ENCODE peak calls at places on chromosomes 16 and 17, in four cellular contexts. One of them, this sample, is unnamed.
A peak's percentile ranks its signal among the peaks of the same experiment; 100 is the strongest.

GRCh38 chr16:1035066-1035415 is 37.5 kb upstream of the SSTR5 start:
- DNase-seq in IMR-90: no peak
- DNase-seq in H9: no peak
- DNase-seq in H1: no peak
- DNase-seq in this sample: no peak

GRCh38 chr16:85483424-85483823 is 129.7 kb upstream of the GSE1 start:
- DNase-seq in IMR-90: no peak
- DNase-seq in H9: no peak
- DNase-seq in H1: no peak
- DNase-seq in this sample: no peak

GRCh38 chr17:38663125-38663751 is 11.5 kb downstream of the EPOP start:
- DNase-seq in IMR-90: peak; percentile 29
- DNase-seq in H9: peak; percentile 98
- DNase-seq in H1: peak; percentile 83
- DNase-seq in this sample: peak; percentile 96

GRCh38 chr17:59365383-59365981 is 34.0 kb downstream of the YPEL2 start:
- DNase-seq in IMR-90: no peak
- DNase-seq in H9: no peak
- DNase-seq in H1: no peak
- DNase-seq in this sample: peak; percentile 83

GRCh38 chr17:34146440-34147043 is 108.5 kb upstream of the CCL2 start:
- DNase-seq in IMR-90: no peak
- DNase-seq in H9: peak; percentile 91
- DNase-seq in H1: no peak
- DNase-seq in this sample: peak; percentile 82

GRCh38 chr16:16021988-16022682 is 72.7 kb downstream of the ABCC1 start:
- DNase-seq in IMR-90: peak; percentile 97
- DNase-seq in H9: peak; percentile 60
- DNase-seq in H1: no peak
- DNase-seq in this sample: peak; percentile 87

GRCh38 chr17:77528516-77529327 is 388.0 kb downstream of the SEC14L1 start:
- DNase-seq in IMR-90: no peak
- DNase-seq in H9: peak; percentile 83
- DNase-seq in H1: no peak
- DNase-seq in this sample: peak; percentile 77

GRCh38 chr16:2769100-2769529 is 8.0 kb downstream of the ELOB start:
- DNase-seq in IMR-90: no peak
- DNase-seq in H9: no peak
- DNase-seq in H1: no peak
- DNase-seq in this sample: no peak

GRCh38 chr16:75105306-75106061 is 11.1 kb downstream of the LDHD start:
- DNase-seq in IMR-90: peak; percentile 37
- DNase-seq in H9: peak; percentile 24
- DNase-seq in H1: no peak
- DNase-seq in this sample: no peak

GRCh38 chr16:88010971-88011483 is 59.8 kb downstream of the BANP start:
- DNase-seq in IMR-90: no peak
- DNase-seq in H9: no peak
- DNase-seq in H1: no peak
- DNase-seq in this sample: no peak

GRCh38 chr17:81665205-81666091 is 957 bp downstream of the OXLD1 start:
- DNase-seq in IMR-90: peak; percentile 6
- DNase-seq in H9: peak; percentile 35
- DNase-seq in H1: no peak
- DNase-seq in this sample: peak; percentile 51

GRCh38 chr16:67215690-67216089 is 11.2 kb upstream of the TMEM208 start:
- DNase-seq in IMR-90: no peak
- DNase-seq in H9: peak; percentile 56
- DNase-seq in H1: no peak
- DNase-seq in this sample: peak; percentile 35

GRCh38 chr17:48618366-48618896 is 3.3 kb upstream of the HOXB8 start:
- DNase-seq in IMR-90: peak; percentile 79
- DNase-seq in H9: peak; percentile 93
- DNase-seq in H1: no peak
- DNase-seq in this sample: peak; percentile 86

GRCh38 chr16:2296662-2297505 is 29.0 kb upstream of the RNPS1 start:
- DNase-seq in IMR-90: no peak
- DNase-seq in H9: peak; percentile 71
- DNase-seq in H1: peak; percentile 38
- DNase-seq in this sample: peak; percentile 65

GRCh38 chr17:59002126-59002525 is 104.6 kb downstream of the TRIM37 start:
- DNase-seq in IMR-90: no peak
- DNase-seq in H9: no peak
- DNase-seq in H1: no peak
- DNase-seq in this sample: no peak

GRCh38 chr16:2370725-2371124 is 30.2 kb upstream of the ABCA3 start:
- DNase-seq in IMR-90: no peak
- DNase-seq in H9: no peak
- DNase-seq in H1: no peak
- DNase-seq in this sample: peak; percentile 58

GRCh38 chr16:79009911-79010310 is 590.6 kb downstream of the MAF start:
- DNase-seq in IMR-90: no peak
- DNase-seq in H9: no peak
- DNase-seq in H1: no peak
- DNase-seq in this sample: no peak

GRCh38 chr17:75352079-75352569 is 53.4 kb downstream of the GRB2 start:
- DNase-seq in IMR-90: no peak
- DNase-seq in H9: peak; percentile 83
- DNase-seq in H1: no peak
- DNase-seq in this sample: peak; percentile 65

GRCh38 chr16:11877374-11877773 is 26.0 kb upstream of the RSL1D1 start:
- DNase-seq in IMR-90: peak; percentile 43
- DNase-seq in H9: no peak
- DNase-seq in H1: no peak
- DNase-seq in this sample: no peak

GRCh38 chr16:77443834-77444460 is 9.1 kb upstream of the ADAMTS18 start:
- DNase-seq in IMR-90: no peak
- DNase-seq in H9: no peak
- DNase-seq in H1: no peak
- DNase-seq in this sample: no peak

GRCh38 chr16:75252946-75253911 is 1.8 kb upstream of the BCAR1 start:
- DNase-seq in IMR-90: peak; percentile 74
- DNase-seq in H9: peak; percentile 96
- DNase-seq in H1: peak; percentile 85
- DNase-seq in this sample: peak; percentile 99

GRCh38 chr17:42819939-42820535 is 4.0 kb downstream of the BECN1 start:
- DNase-seq in IMR-90: peak; percentile 37
- DNase-seq in H9: peak; percentile 89
- DNase-seq in H1: no peak
- DNase-seq in this sample: peak; percentile 91

GRCh38 chr17:17408236-17408794 is 68.5 kb upstream of the MED9 start:
- DNase-seq in IMR-90: peak; percentile 61
- DNase-seq in H9: no peak
- DNase-seq in H1: no peak
- DNase-seq in this sample: no peak

GRCh38 chr16:10756574-10756973 is 12.9 kb downstream of the NUBP1 start:
- DNase-seq in IMR-90: peak; percentile 62
- DNase-seq in H9: no peak
- DNase-seq in H1: no peak
- DNase-seq in this sample: no peak

GRCh38 chr16:10761388-10761787 is 17.7 kb downstream of the NUBP1 start:
- DNase-seq in IMR-90: no peak
- DNase-seq in H9: no peak
- DNase-seq in H1: no peak
- DNase-seq in this sample: no peak

GRCh38 chr16:10765772-10766171 is 22.1 kb downstream of the NUBP1 start:
- DNase-seq in IMR-90: no peak
- DNase-seq in H9: no peak
- DNase-seq in H1: no peak
- DNase-seq in this sample: no peak

GRCh38 chr16:10762336-10762995 is 18.8 kb downstream of the NUBP1 start:
- DNase-seq in IMR-90: no peak
- DNase-seq in H9: no peak
- DNase-seq in H1: no peak
- DNase-seq in this sample: no peak

DNA sequence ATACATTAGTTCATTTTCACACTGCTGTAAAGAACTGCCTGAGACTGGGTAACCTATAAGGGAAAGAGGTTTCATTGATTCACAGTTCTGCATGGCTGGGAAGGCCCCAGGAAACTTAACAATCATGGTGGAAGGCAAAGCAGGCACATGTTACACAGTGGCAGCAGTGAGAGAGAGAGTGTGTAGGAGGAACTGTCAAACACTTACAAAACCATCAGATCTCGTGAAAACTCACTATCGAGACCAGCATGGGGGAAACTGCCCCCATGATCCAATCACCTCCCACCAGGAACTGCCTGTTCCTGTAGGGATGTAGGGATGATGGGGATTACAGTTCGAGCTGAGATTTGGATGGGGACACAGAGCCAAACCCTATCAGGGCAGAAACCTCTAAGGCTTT is 17.2 kb downstream of the NUBP1 start:
- DNase-seq in IMR-90: no peak
- DNase-seq in H9: no peak
- DNase-seq in H1: no peak
- DNase-seq in this sample: no peak
- H3K4me2 ChIP-seq in IMR-90: no peak overlapping the region
- H3K4me2 ChIP-seq in H9: no peak overlapping the region
- H3K4me2 ChIP-seq in H1: no peak overlapping the region
- H3K4me2 ChIP-seq in this sample: no peak overlapping the region

DNA sequence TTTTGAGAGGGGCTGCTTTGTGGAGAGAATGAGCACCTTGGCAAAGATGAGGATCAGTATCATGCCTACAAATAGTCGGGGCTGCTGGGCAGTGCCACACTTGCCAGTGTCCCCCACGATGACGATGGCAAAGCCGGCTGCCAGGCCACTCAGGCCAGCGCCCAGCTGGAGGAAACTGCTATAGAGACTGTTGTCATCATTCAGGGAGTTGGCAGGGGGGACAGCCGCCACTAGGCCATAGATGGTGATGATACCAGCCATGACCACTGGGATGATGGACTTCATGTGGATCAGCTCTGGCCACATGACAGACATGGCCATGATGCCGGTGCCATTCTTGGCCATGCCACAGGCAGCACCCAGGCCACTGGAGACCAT is 23.8 kb downstream of the MINK1 start:
- DNase-seq in IMR-90: no peak
- DNase-seq in H9: no peak
- DNase-seq in H1: no peak
- DNase-seq in this sample: no peak
- H3K56ac ChIP-seq in IMR-90: no peak overlapping the region
- H3K56ac ChIP-seq in H9: no peak overlapping the region
- H3K56ac ChIP-seq in H1: no peak overlapping the region
- H3K56ac ChIP-seq in this sample: peak overlapping the region; percentile 2

GRCh38 chr17:2011421-2012371 is 13.4 kb downstream of the RTN4RL1 start:
- DNase-seq in IMR-90: no peak
- DNase-seq in H9: peak; percentile 77
- DNase-seq in H1: no peak
- DNase-seq in this sample: peak; percentile 58
- H3K4me2 ChIP-seq in IMR-90: peak overlapping the region; percentile 27
- H3K4me2 ChIP-seq in H9: no peak overlapping the region
- H3K4me2 ChIP-seq in H1: peak overlapping the region; percentile 40
- H3K4me2 ChIP-seq in this sample: no peak overlapping the region

GRCh38 chr17:6523809-6524355 is 32.5 kb downstream of the PITPNM3 start:
- DNase-seq in IMR-90: no peak
- DNase-seq in H9: peak; percentile 22
- DNase-seq in H1: no peak
- DNase-seq in this sample: no peak

GRCh38 chr17:6524520-6524919 is 31.8 kb downstream of the PITPNM3 start:
- DNase-seq in IMR-90: peak; percentile 27
- DNase-seq in H9: peak; percentile 10
- DNase-seq in H1: no peak
- DNase-seq in this sample: no peak

GRCh38 chr17:6525111-6525510 is 31.2 kb downstream of the PITPNM3 start:
- DNase-seq in IMR-90: no peak
- DNase-seq in H9: peak; percentile 42
- DNase-seq in H1: no peak
- DNase-seq in this sample: no peak

GRCh38 chr17:6526362-6527152 is 29.8 kb downstream of the PITPNM3 start:
- DNase-seq in IMR-90: peak; percentile 28
- DNase-seq in H9: peak; percentile 24
- DNase-seq in H1: no peak
- DNase-seq in this sample: peak; percentile 31

GRCh38 chr17:6525731-6526130 is 30.6 kb downstream of the PITPNM3 start:
- DNase-seq in IMR-90: no peak
- DNase-seq in H9: peak; percentile 4
- DNase-seq in H1: no peak
- DNase-seq in this sample: no peak
- H3K56ac ChIP-seq in IMR-90: no peak overlapping the region
- H3K56ac ChIP-seq in H9: no peak overlapping the region
- H3K56ac ChIP-seq in H1: no peak overlapping the region
- H3K56ac ChIP-seq in this sample: no peak overlapping the region

GRCh38 chr17:6912110-6913051 is 80.9 kb upstream of the TEKT1 start:
- DNase-seq in IMR-90: no peak
- DNase-seq in H9: no peak
- DNase-seq in H1: no peak
- DNase-seq in this sample: no peak
- H3K4me2 ChIP-seq in IMR-90: no peak overlapping the region
- H3K4me2 ChIP-seq in H9: no peak overlapping the region
- H3K4me2 ChIP-seq in H1: no peak overlapping the region
- H3K4me2 ChIP-seq in this sample: no peak overlapping the region